ENCODE peak calls at places on chromosome 20, in eight cellular contexts. One of them, this sample, is unnamed.
A peak's percentile ranks its signal among the peaks of the same experiment; 100 is the strongest.

GRCh38 chr20:57473246-57474042 is 51.5 kb downstream of the CTCFL start:
- DNase-seq in transverse colon: no peak
- DNase-seq in GM12878: peak; percentile 68
- DNase-seq in SK-N-SH: no peak
- DNase-seq in sigmoid colon: peak; percentile 80
- DNase-seq in HepG2: no peak
- DNase-seq in K562: no peak
- DNase-seq in stomach: no peak
- DNase-seq in this sample: peak; percentile 56

GRCh38 chr20:20369353-20370086 is 1.6 kb downstream of the INSM1 start:
- DNase-seq in transverse colon: peak; percentile 36
- DNase-seq in GM12878: no peak
- DNase-seq in SK-N-SH: peak; percentile 50
- DNase-seq in sigmoid colon: no peak
- DNase-seq in HepG2: no peak
- DNase-seq in K562: no peak
- DNase-seq in stomach: peak; percentile 34
- DNase-seq in this sample: no peak

GRCh38 chr20:36202891-36203338 is 33.4 kb upstream of the AAR2 start:
- DNase-seq in transverse colon: peak; percentile 72
- DNase-seq in GM12878: no peak
- DNase-seq in SK-N-SH: peak; percentile 89
- DNase-seq in sigmoid colon: peak; percentile 80
- DNase-seq in HepG2: peak; percentile 51
- DNase-seq in K562: peak; percentile 86
- DNase-seq in stomach: peak; percentile 74
- DNase-seq in this sample: no peak

GRCh38 chr20:61979701-61980635 is 85.7 kb downstream of the TAF4 start:
- DNase-seq in transverse colon: no peak
- DNase-seq in GM12878: no peak
- DNase-seq in SK-N-SH: no peak
- DNase-seq in sigmoid colon: peak; percentile 54
- DNase-seq in HepG2: no peak
- DNase-seq in K562: no peak
- DNase-seq in stomach: no peak
- DNase-seq in this sample: no peak

GRCh38 chr20:16437387-16437990 is 135.8 kb downstream of the KIF16B start:
- DNase-seq in transverse colon: no peak
- DNase-seq in GM12878: no peak
- DNase-seq in SK-N-SH: no peak
- DNase-seq in sigmoid colon: no peak
- DNase-seq in HepG2: no peak
- DNase-seq in K562: no peak
- DNase-seq in stomach: no peak
- DNase-seq in this sample: no peak

GRCh38 chr20:44068780-44069191 is 118.2 kb downstream of the JPH2 start:
- DNase-seq in transverse colon: no peak
- DNase-seq in GM12878: no peak
- DNase-seq in SK-N-SH: no peak
- DNase-seq in sigmoid colon: no peak
- DNase-seq in HepG2: no peak
- DNase-seq in K562: no peak
- DNase-seq in stomach: peak; percentile 26
- DNase-seq in this sample: no peak

GRCh38 chr20:15673206-15673605 is 900.0 kb downstream of the KIF16B start:
- DNase-seq in transverse colon: no peak
- DNase-seq in GM12878: no peak
- DNase-seq in SK-N-SH: no peak
- DNase-seq in sigmoid colon: no peak
- DNase-seq in HepG2: no peak
- DNase-seq in K562: no peak
- DNase-seq in stomach: no peak
- DNase-seq in this sample: no peak

GRCh38 chr20:57457243-57457761 is 66.1 kb downstream of the RBM38 start:
- DNase-seq in transverse colon: no peak
- DNase-seq in GM12878: no peak
- DNase-seq in SK-N-SH: no peak
- DNase-seq in sigmoid colon: peak; percentile 85
- DNase-seq in HepG2: no peak
- DNase-seq in K562: peak; percentile 52
- DNase-seq in stomach: no peak
- DNase-seq in this sample: no peak

GRCh38 chr20:6240059-6240458 is 117.2 kb upstream of the FERMT1 start:
- DNase-seq in transverse colon: no peak
- DNase-seq in GM12878: no peak
- DNase-seq in SK-N-SH: no peak
- DNase-seq in sigmoid colon: no peak
- DNase-seq in HepG2: no peak
- DNase-seq in K562: no peak
- DNase-seq in stomach: no peak
- DNase-seq in this sample: no peak

GRCh38 chr20:48535556-48535955 is 292.2 kb downstream of the PREX1 start:
- DNase-seq in transverse colon: no peak
- DNase-seq in GM12878: no peak
- DNase-seq in SK-N-SH: no peak
- DNase-seq in sigmoid colon: peak; percentile 5
- DNase-seq in HepG2: no peak
- DNase-seq in K562: no peak
- DNase-seq in stomach: no peak
- DNase-seq in this sample: no peak

GRCh38 chr20:11894072-11894471 is 23.6 kb upstream of the BTBD3 start:
- DNase-seq in transverse colon: peak; percentile 41
- DNase-seq in GM12878: no peak
- DNase-seq in SK-N-SH: no peak
- DNase-seq in sigmoid colon: no peak
- DNase-seq in HepG2: no peak
- DNase-seq in K562: no peak
- DNase-seq in stomach: no peak
- DNase-seq in this sample: no peak

GRCh38 chr20:1124416-1124815 is 6.0 kb downstream of the PSMF1 start:
- DNase-seq in transverse colon: no peak
- DNase-seq in GM12878: no peak
- DNase-seq in SK-N-SH: no peak
- DNase-seq in sigmoid colon: no peak
- DNase-seq in HepG2: no peak
- DNase-seq in K562: no peak
- DNase-seq in stomach: no peak
- DNase-seq in this sample: no peak

GRCh38 chr20:59222982-59223610 is 59.5 kb downstream of the ZNF831 start:
- DNase-seq in transverse colon: no peak
- DNase-seq in GM12878: no peak
- DNase-seq in SK-N-SH: peak; percentile 75
- DNase-seq in sigmoid colon: no peak
- DNase-seq in HepG2: no peak
- DNase-seq in K562: no peak
- DNase-seq in stomach: no peak
- DNase-seq in this sample: no peak

DNA sequence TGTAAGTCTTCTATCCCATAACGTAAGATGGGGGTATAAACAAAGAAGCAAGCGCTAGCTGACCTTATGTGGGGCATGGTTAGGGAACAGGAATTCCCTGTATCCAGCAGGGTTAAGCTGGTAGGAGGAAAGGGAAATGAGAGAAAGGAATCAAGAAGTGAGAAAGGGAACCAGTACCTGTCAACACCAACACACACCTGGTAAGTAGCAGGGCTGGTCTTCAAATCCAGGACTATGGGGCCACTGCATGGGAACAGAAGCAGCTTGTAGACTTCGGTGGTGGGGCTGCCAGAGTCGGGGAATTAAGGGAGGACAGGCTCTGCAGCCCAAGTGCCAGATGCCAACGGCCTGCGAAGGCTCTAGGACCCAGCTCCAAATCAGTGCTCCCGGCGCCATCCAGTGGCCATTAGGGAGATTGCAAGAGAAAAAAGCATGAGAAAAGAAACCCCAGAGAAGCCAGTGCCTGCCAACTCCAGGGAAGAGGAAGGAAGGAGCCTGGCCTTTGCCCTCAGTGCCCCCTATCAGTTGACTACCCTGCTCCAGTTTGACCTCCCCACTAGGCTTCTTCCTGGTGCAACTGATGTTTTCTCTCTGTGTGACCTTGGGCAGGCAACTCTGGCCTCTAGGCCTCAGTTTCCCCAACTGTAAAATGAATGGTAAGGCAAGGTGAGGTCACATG is 15.8 kb upstream of the RBPJL start:
- DNase-seq in transverse colon: peak; percentile 84
- DNase-seq in GM12878: no peak
- DNase-seq in SK-N-SH: peak; percentile 83
- DNase-seq in sigmoid colon: peak; percentile 87
- DNase-seq in HepG2: peak; percentile 76
- DNase-seq in K562: peak; percentile 72
- DNase-seq in stomach: peak; percentile 88
- DNase-seq in this sample: peak; percentile 88
- TF ChIP-seq CTCF in transverse colon: peak; percentile 87
- TF ChIP-seq CTCF in GM12878: peak; percentile 81
- TF ChIP-seq CTCF in SK-N-SH: peak; percentile 85
- TF ChIP-seq CTCF in sigmoid colon: peak; percentile 54
- TF ChIP-seq CTCF in HepG2: peak; percentile 93
- TF ChIP-seq CTCF in K562: peak; percentile 93
- TF ChIP-seq CTCF in stomach: peak; percentile 77
- TF ChIP-seq CTCF in this sample: peak; percentile 72

DNA sequence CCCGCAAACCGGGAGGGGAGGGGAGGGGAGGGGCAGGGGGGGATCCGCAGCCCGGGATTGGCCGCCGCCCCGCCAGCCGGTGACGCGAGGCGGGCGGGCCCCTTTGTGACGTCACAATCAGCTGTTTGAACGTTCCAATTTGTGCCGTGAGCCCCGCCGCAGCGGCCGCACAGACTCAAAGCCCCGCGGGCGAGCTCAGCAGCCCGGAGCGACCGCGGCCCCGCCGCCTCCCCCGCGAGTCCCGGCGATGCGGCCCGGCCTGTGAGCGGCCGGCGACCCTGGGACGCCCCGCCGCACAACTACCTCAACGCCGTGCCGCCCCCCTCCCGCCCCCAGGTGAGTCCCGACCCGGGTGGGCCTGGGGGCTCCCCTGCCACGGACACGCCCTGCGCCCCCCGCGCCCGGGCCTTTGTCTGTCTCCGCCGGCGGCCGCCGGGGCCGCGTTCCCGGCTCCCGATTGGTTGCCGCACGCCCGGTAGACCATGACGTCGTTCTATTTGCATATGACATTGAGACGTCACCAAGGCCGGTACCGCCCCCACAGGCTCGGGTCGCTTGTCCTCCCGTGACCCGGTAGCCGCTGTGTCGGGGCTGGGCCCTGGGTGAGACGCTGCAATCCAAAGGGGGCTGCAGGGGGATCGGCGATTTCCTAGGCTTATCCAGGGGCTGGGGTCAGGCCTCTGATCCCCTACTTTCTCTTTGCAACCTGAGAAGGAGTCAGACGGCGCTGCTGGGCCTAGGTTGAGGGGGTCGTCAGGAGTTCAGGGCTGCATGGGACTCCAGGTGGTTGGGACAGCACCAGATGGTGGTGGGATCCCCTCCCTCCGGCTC is at the start of gene TP53INP2:
- DNase-seq in transverse colon: peak; percentile 96
- DNase-seq in GM12878: no peak
- DNase-seq in SK-N-SH: peak; percentile 96
- DNase-seq in sigmoid colon: peak; percentile 98
- DNase-seq in HepG2: peak; percentile 94
- DNase-seq in K562: peak; percentile 95
- DNase-seq in stomach: peak; percentile 96
- DNase-seq in this sample: peak; percentile 97
- TF ChIP-seq POLR2AphosphoS5 in transverse colon: peak; percentile 87
- TF ChIP-seq POLR2AphosphoS5 in GM12878: peak; percentile 55
- TF ChIP-seq POLR2AphosphoS5 in SK-N-SH: no peak
- TF ChIP-seq POLR2AphosphoS5 in sigmoid colon: peak; percentile 78
- TF ChIP-seq POLR2AphosphoS5 in HepG2: peak; percentile 69
- TF ChIP-seq POLR2AphosphoS5 in K562: no peak
- TF ChIP-seq POLR2AphosphoS5 in stomach: peak; percentile 88
- TF ChIP-seq POLR2AphosphoS5 in this sample: peak; percentile 36

GRCh38 chr20:32982617-32983458 is 21.4 kb downstream of the SUN5 start:
- DNase-seq in transverse colon: no peak
- DNase-seq in GM12878: no peak
- DNase-seq in SK-N-SH: peak; percentile 55
- DNase-seq in sigmoid colon: no peak
- DNase-seq in HepG2: peak; percentile 50
- DNase-seq in K562: no peak
- DNase-seq in stomach: peak; percentile 38
- DNase-seq in this sample: no peak
- TF ChIP-seq EP300 in transverse colon: no peak
- TF ChIP-seq EP300 in GM12878: no peak
- TF ChIP-seq EP300 in SK-N-SH: no peak
- TF ChIP-seq EP300 in sigmoid colon: no peak
- TF ChIP-seq EP300 in HepG2: no peak
- TF ChIP-seq EP300 in K562: no peak
- TF ChIP-seq EP300 in stomach: no peak
- TF ChIP-seq EP300 in this sample: no peak

GRCh38 chr20:37393196-37393862 is 47.4 kb downstream of the SRC start:
- DNase-seq in transverse colon: no peak
- DNase-seq in GM12878: no peak
- DNase-seq in SK-N-SH: peak; percentile 69
- DNase-seq in sigmoid colon: no peak
- DNase-seq in HepG2: no peak
- DNase-seq in K562: no peak
- DNase-seq in stomach: no peak
- DNase-seq in this sample: no peak

GRCh38 chr20:37390891-37391525 is 45.1 kb downstream of the SRC start:
- DNase-seq in transverse colon: no peak
- DNase-seq in GM12878: no peak
- DNase-seq in SK-N-SH: peak; percentile 19
- DNase-seq in sigmoid colon: peak; percentile 67
- DNase-seq in HepG2: peak; percentile 93
- DNase-seq in K562: no peak
- DNase-seq in stomach: no peak
- DNase-seq in this sample: no peak

GRCh38 chr20:37393863-37394542 is 48.1 kb downstream of the SRC start:
- DNase-seq in transverse colon: no peak
- DNase-seq in GM12878: no peak
- DNase-seq in SK-N-SH: peak; percentile 50
- DNase-seq in sigmoid colon: peak; percentile 48
- DNase-seq in HepG2: no peak
- DNase-seq in K562: no peak
- DNase-seq in stomach: no peak
- DNase-seq in this sample: no peak

GRCh38 chr20:37390503-37390890 is 44.6 kb downstream of the SRC start:
- DNase-seq in transverse colon: no peak
- DNase-seq in GM12878: no peak
- DNase-seq in SK-N-SH: no peak
- DNase-seq in sigmoid colon: peak; percentile 44
- DNase-seq in HepG2: no peak
- DNase-seq in K562: no peak
- DNase-seq in stomach: no peak
- DNase-seq in this sample: peak; percentile 30

DNA sequence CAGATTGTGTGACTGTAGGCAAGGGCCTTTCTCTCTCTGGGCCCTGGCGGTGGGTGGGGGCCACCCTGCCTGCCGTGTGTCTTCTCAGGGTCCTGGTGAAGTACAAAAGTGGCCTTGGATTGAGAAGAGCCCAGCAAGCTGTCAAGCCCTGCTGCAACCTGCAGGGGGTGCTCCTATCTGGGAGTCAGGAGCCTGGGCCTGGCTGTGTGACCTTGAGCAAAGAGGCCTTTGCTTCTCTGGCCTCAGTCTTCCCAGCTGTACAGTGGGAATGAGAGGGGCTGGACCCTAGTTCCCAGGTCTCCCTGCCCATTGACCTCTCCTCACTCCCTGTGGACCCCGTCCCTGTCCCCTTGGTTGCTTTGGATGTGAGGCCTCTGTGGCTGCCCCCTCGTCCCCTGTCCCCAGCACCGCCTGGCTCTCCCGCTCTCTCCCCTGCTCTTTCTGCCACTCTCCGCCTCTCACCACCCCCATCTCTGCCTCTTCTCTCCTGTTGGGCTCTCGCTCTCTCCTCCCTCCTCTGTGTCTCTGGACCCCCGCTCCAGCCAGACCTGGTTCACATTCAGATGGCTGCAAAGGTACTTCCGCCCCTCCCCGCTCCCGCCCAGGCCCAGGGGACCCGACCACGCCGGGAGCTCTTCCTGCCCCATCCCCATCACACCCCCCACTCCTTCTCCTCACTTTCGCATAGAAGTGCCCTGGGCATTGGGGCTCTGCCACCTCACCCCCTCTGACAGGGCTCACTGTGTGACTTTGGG is 46.7 kb downstream of the SRC start:
- DNase-seq in transverse colon: no peak
- DNase-seq in GM12878: no peak
- DNase-seq in SK-N-SH: peak; percentile 71
- DNase-seq in sigmoid colon: no peak
- DNase-seq in HepG2: peak; percentile 67
- DNase-seq in K562: peak; percentile 62
- DNase-seq in stomach: no peak
- DNase-seq in this sample: no peak
- TF ChIP-seq CTCF in transverse colon: no peak
- TF ChIP-seq CTCF in GM12878: peak; percentile 46
- TF ChIP-seq CTCF in SK-N-SH: peak; percentile 47
- TF ChIP-seq CTCF in sigmoid colon: no peak
- TF ChIP-seq CTCF in HepG2: peak; percentile 68
- TF ChIP-seq CTCF in K562: peak; percentile 60
- TF ChIP-seq CTCF in stomach: no peak
- TF ChIP-seq CTCF in this sample: no peak